ENCODE peak calls at places on chromosomes 11 and 22, in eight cellular contexts. One of them, this sample, is unnamed.
A peak's percentile ranks its signal among the peaks of the same experiment; 100 is the strongest.

GRCh38 chr11:128709402-128709801 is 15.5 kb downstream of the FLI1 start:
- DNase-seq in CD8-positive, alpha-beta T cell: no peak
- DNase-seq in uterus: peak; percentile 44
- DNase-seq in mesothelial cell of epicardium: no peak
- DNase-seq in astrocyte of the spinal cord: peak; percentile 95
- DNase-seq in gastrocnemius medialis: no peak
- DNase-seq in HFFc6: peak; percentile 82
- DNase-seq in heart left ventricle: no peak
- DNase-seq in this sample: no peak

GRCh38 chr11:103862049-103862826 is 174.2 kb upstream of the DDI1 start:
- DNase-seq in heart left ventricle: no peak
- DNase-seq in CD8-positive, alpha-beta T cell: no peak
- DNase-seq in mesothelial cell of epicardium: no peak
- DNase-seq in astrocyte of the spinal cord: no peak
- DNase-seq in gastrocnemius medialis: no peak
- DNase-seq in uterus: no peak
- DNase-seq in HFFc6: no peak
- DNase-seq in this sample: no peak

GRCh38 chr11:34585870-34586654 is 34.8 kb upstream of the EHF start:
- DNase-seq in mesothelial cell of epicardium: no peak
- DNase-seq in gastrocnemius medialis: no peak
- DNase-seq in CD8-positive, alpha-beta T cell: no peak
- DNase-seq in astrocyte of the spinal cord: peak; percentile 80
- DNase-seq in heart left ventricle: no peak
- DNase-seq in HFFc6: peak; percentile 56
- DNase-seq in uterus: no peak
- DNase-seq in this sample: no peak

GRCh38 chr22:17257578-17257977 is 38.3 kb upstream of the ADA2 start:
- DNase-seq in mesothelial cell of epicardium: no peak
- DNase-seq in astrocyte of the spinal cord: no peak
- DNase-seq in heart left ventricle: no peak
- DNase-seq in CD8-positive, alpha-beta T cell: no peak
- DNase-seq in uterus: no peak
- DNase-seq in HFFc6: no peak
- DNase-seq in gastrocnemius medialis: no peak
- DNase-seq in this sample: no peak

GRCh38 chr22:38454361-38455062 is 487 bp downstream of the KCNJ4 start:
- DNase-seq in CD8-positive, alpha-beta T cell: peak; percentile 16
- DNase-seq in astrocyte of the spinal cord: no peak
- DNase-seq in mesothelial cell of epicardium: no peak
- DNase-seq in HFFc6: no peak
- DNase-seq in gastrocnemius medialis: no peak
- DNase-seq in heart left ventricle: peak; percentile 55
- DNase-seq in uterus: no peak
- DNase-seq in this sample: no peak

GRCh38 chr22:49099496-49100124 is 728.1 kb downstream of the BRD1 start:
- DNase-seq in gastrocnemius medialis: no peak
- DNase-seq in HFFc6: no peak
- DNase-seq in CD8-positive, alpha-beta T cell: no peak
- DNase-seq in astrocyte of the spinal cord: no peak
- DNase-seq in mesothelial cell of epicardium: no peak
- DNase-seq in uterus: no peak
- DNase-seq in heart left ventricle: no peak
- DNase-seq in this sample: no peak

GRCh38 chr11:58963551-58964075 is 24.3 kb downstream of the GLYATL1 start:
- DNase-seq in mesothelial cell of epicardium: no peak
- DNase-seq in astrocyte of the spinal cord: peak; percentile 69
- DNase-seq in heart left ventricle: no peak
- DNase-seq in uterus: no peak
- DNase-seq in gastrocnemius medialis: no peak
- DNase-seq in CD8-positive, alpha-beta T cell: no peak
- DNase-seq in HFFc6: peak; percentile 58
- DNase-seq in this sample: no peak

GRCh38 chr11:44886765-44887164 is 63.9 kb downstream of the TP53I11 start:
- DNase-seq in heart left ventricle: no peak
- DNase-seq in uterus: peak; percentile 62
- DNase-seq in astrocyte of the spinal cord: peak; percentile 62
- DNase-seq in CD8-positive, alpha-beta T cell: no peak
- DNase-seq in mesothelial cell of epicardium: no peak
- DNase-seq in HFFc6: peak; percentile 76
- DNase-seq in gastrocnemius medialis: no peak
- DNase-seq in this sample: no peak

GRCh38 chr22:46649176-46650077 is 29.2 kb downstream of the GRAMD4 start:
- DNase-seq in CD8-positive, alpha-beta T cell: no peak
- DNase-seq in heart left ventricle: peak; percentile 77
- DNase-seq in uterus: no peak
- DNase-seq in mesothelial cell of epicardium: no peak
- DNase-seq in HFFc6: no peak
- DNase-seq in astrocyte of the spinal cord: peak; percentile 43
- DNase-seq in gastrocnemius medialis: peak; percentile 67
- DNase-seq in this sample: no peak

GRCh38 chr11:30310623-30311022 is 12.3 kb upstream of the ARL14EP start:
- DNase-seq in mesothelial cell of epicardium: no peak
- DNase-seq in CD8-positive, alpha-beta T cell: no peak
- DNase-seq in uterus: no peak
- DNase-seq in heart left ventricle: no peak
- DNase-seq in gastrocnemius medialis: no peak
- DNase-seq in HFFc6: no peak
- DNase-seq in astrocyte of the spinal cord: no peak
- DNase-seq in this sample: no peak

GRCh38 chr22:40904101-40904500 is 42.2 kb upstream of the DNAJB7 start:
- DNase-seq in heart left ventricle: no peak
- DNase-seq in astrocyte of the spinal cord: no peak
- DNase-seq in uterus: no peak
- DNase-seq in gastrocnemius medialis: no peak
- DNase-seq in HFFc6: no peak
- DNase-seq in CD8-positive, alpha-beta T cell: no peak
- DNase-seq in mesothelial cell of epicardium: no peak
- DNase-seq in this sample: no peak

GRCh38 chr22:40894417-40894816 is 32.5 kb upstream of the DNAJB7 start:
- DNase-seq in astrocyte of the spinal cord: no peak
- DNase-seq in CD8-positive, alpha-beta T cell: no peak
- DNase-seq in mesothelial cell of epicardium: no peak
- DNase-seq in gastrocnemius medialis: no peak
- DNase-seq in heart left ventricle: no peak
- DNase-seq in uterus: no peak
- DNase-seq in HFFc6: no peak
- DNase-seq in this sample: no peak

DNA sequence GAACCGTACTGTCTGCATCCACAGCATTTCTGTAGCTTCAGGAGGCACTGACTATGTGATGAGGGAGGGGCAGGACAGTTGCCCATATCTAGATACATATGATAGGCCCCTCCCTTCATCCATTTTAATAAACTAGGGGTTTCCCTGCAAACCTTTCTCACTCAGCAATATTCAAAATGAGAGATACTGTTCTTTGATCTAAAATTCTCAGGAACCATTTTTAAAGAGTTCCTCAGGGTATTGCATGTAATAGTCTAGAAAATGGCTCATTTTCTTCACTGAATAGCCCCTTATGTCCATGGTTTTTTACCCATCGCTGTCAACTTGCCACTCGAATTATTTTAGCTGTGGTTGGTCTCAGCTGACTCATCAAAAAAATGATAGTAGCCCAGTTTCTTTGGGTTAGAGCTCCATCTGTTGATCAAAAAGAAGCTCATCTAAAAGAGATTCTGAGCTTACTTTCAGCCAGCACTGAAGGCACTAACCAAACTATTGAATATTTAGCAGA is 37.0 kb upstream of the DNAJB7 start:
- DNase-seq in CD8-positive, alpha-beta T cell: no peak
- DNase-seq in astrocyte of the spinal cord: peak; percentile 72
- DNase-seq in mesothelial cell of epicardium: no peak
- DNase-seq in uterus: no peak
- DNase-seq in HFFc6: peak; percentile 66
- DNase-seq in heart left ventricle: no peak
- DNase-seq in gastrocnemius medialis: no peak
- DNase-seq in this sample: no peak
- TF ChIP-seq CTCF in CD8-positive, alpha-beta T cell: peak; percentile 40
- TF ChIP-seq CTCF in astrocyte of the spinal cord: peak; percentile 59
- TF ChIP-seq CTCF in mesothelial cell of epicardium: no peak
- TF ChIP-seq CTCF in uterus: peak; percentile 63
- TF ChIP-seq CTCF in HFFc6: peak; percentile 78
- TF ChIP-seq CTCF in heart left ventricle: peak; percentile 44
- TF ChIP-seq CTCF in gastrocnemius medialis: peak; percentile 9
- TF ChIP-seq CTCF in this sample: peak; percentile 24

DNA sequence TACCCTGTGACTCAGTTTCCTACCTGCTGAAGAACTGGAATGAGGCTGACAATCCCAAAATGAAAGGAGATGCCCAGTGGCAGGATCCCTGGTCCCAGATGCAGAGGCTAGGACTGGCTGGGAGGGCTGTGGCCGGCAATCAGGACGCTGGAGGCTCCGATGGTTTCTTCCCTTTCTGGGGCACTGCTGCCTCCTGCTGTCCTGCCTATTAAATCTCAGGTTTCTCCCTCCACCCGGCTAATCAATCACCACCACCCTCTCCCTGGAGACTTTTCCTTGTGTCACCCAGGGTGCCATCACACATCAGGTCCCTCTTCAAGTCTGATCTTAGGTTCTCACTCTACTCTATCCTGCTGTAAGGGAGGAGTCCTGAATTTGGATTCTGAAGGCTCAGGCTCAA is 82.6 kb downstream of the RCN1 start:
- DNase-seq in mesothelial cell of epicardium: peak; percentile 65
- DNase-seq in gastrocnemius medialis: no peak
- DNase-seq in uterus: peak; percentile 28
- DNase-seq in CD8-positive, alpha-beta T cell: no peak
- DNase-seq in HFFc6: peak; percentile 53
- DNase-seq in astrocyte of the spinal cord: peak; percentile 66
- DNase-seq in heart left ventricle: peak; percentile 54
- DNase-seq in this sample: no peak
- TF ChIP-seq CTCF in mesothelial cell of epicardium: no peak
- TF ChIP-seq CTCF in gastrocnemius medialis: no peak
- TF ChIP-seq CTCF in uterus: peak; percentile 50
- TF ChIP-seq CTCF in CD8-positive, alpha-beta T cell: no peak
- TF ChIP-seq CTCF in HFFc6: peak; percentile 83
- TF ChIP-seq CTCF in astrocyte of the spinal cord: peak; percentile 72
- TF ChIP-seq CTCF in heart left ventricle: peak; percentile 69
- TF ChIP-seq CTCF in this sample: peak; percentile 57

GRCh38 chr11:61775606-61776554 is 16.5 kb downstream of the TMEM258 start:
- DNase-seq in CD8-positive, alpha-beta T cell: no peak
- DNase-seq in HFFc6: no peak
- DNase-seq in astrocyte of the spinal cord: no peak
- DNase-seq in heart left ventricle: no peak
- DNase-seq in gastrocnemius medialis: no peak
- DNase-seq in mesothelial cell of epicardium: no peak
- DNase-seq in uterus: no peak
- DNase-seq in this sample: no peak

GRCh38 chr11:61775106-61775505 is 17.3 kb downstream of the TMEM258 start:
- DNase-seq in heart left ventricle: no peak
- DNase-seq in uterus: no peak
- DNase-seq in CD8-positive, alpha-beta T cell: no peak
- DNase-seq in HFFc6: no peak
- DNase-seq in mesothelial cell of epicardium: no peak
- DNase-seq in astrocyte of the spinal cord: no peak
- DNase-seq in gastrocnemius medialis: no peak
- DNase-seq in this sample: no peak

GRCh38 chr11:61778357-61778886 is 14.0 kb downstream of the TMEM258 start:
- DNase-seq in astrocyte of the spinal cord: no peak
- DNase-seq in mesothelial cell of epicardium: no peak
- DNase-seq in CD8-positive, alpha-beta T cell: no peak
- DNase-seq in HFFc6: no peak
- DNase-seq in gastrocnemius medialis: no peak
- DNase-seq in heart left ventricle: no peak
- DNase-seq in uterus: no peak
- DNase-seq in this sample: no peak

GRCh38 chr11:61777234-61778090 is 14.9 kb downstream of the TMEM258 start:
- DNase-seq in astrocyte of the spinal cord: no peak
- DNase-seq in mesothelial cell of epicardium: no peak
- DNase-seq in heart left ventricle: peak; percentile 70
- DNase-seq in CD8-positive, alpha-beta T cell: peak; percentile 75
- DNase-seq in HFFc6: no peak
- DNase-seq in gastrocnemius medialis: no peak
- DNase-seq in uterus: no peak
- DNase-seq in this sample: no peak

GRCh38 chr11:61776561-61777075 is 15.8 kb downstream of the TMEM258 start:
- DNase-seq in astrocyte of the spinal cord: peak; percentile 69
- DNase-seq in mesothelial cell of epicardium: no peak
- DNase-seq in CD8-positive, alpha-beta T cell: peak; percentile 59
- DNase-seq in gastrocnemius medialis: no peak
- DNase-seq in heart left ventricle: peak; percentile 55
- DNase-seq in uterus: no peak
- DNase-seq in HFFc6: peak; percentile 54
- DNase-seq in this sample: no peak
- TF ChIP-seq CTCF in astrocyte of the spinal cord: peak; percentile 90
- TF ChIP-seq CTCF in mesothelial cell of epicardium: peak; percentile 69
- TF ChIP-seq CTCF in CD8-positive, alpha-beta T cell: peak; percentile 63
- TF ChIP-seq CTCF in gastrocnemius medialis: peak; percentile 12
- TF ChIP-seq CTCF in heart left ventricle: peak; percentile 65
- TF ChIP-seq CTCF in uterus: peak; percentile 47
- TF ChIP-seq CTCF in HFFc6: peak; percentile 94
- TF ChIP-seq CTCF in this sample: no peak

DNA sequence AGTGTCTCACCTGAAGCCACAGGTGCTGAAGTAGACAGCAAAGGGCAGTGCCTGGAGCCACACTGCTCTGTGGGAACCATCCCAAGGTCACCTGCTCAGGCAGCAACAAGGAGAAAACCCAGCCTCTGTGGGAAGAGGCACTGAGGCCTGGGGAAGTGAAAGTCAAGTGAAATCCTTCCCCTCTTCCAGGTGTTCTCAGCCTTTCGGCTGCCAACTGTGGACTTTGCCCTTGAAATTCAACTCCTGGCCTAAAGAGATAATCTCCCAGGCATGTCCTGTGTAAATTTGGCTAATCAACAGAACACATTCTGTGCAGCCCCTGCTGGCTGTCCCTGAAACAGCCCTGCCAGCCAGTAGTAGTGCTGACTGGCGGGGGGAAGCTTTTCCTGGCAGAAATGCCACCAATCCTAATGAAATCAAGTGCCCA is 112.1 kb downstream of the RPL27A start:
- DNase-seq in uterus: no peak
- DNase-seq in mesothelial cell of epicardium: no peak
- DNase-seq in astrocyte of the spinal cord: no peak
- DNase-seq in HFFc6: no peak
- DNase-seq in heart left ventricle: peak; percentile 39
- DNase-seq in gastrocnemius medialis: no peak
- DNase-seq in CD8-positive, alpha-beta T cell: no peak
- DNase-seq in this sample: no peak
- TF ChIP-seq CTCF in uterus: no peak
- TF ChIP-seq CTCF in mesothelial cell of epicardium: no peak
- TF ChIP-seq CTCF in astrocyte of the spinal cord: peak; percentile 37
- TF ChIP-seq CTCF in HFFc6: peak; percentile 45
- TF ChIP-seq CTCF in heart left ventricle: peak; percentile 53
- TF ChIP-seq CTCF in gastrocnemius medialis: no peak
- TF ChIP-seq CTCF in CD8-positive, alpha-beta T cell: no peak
- TF ChIP-seq CTCF in this sample: peak; percentile 40

This sample was measured in esophagus squamous epithelium.